ENCODE peak calls at places on chromosomes 13 and 19, in four cellular contexts. One of them, this sample, is unnamed.

GRCh38 chr13:109309625-109310363 is 476.6 kb downstream of the IRS2 start:
- DNase-seq in progenitor cell of endocrine pancreas: no peak
- DNase-seq in foreskin fibroblast: no peak
- DNase-seq in GM13976: no peak
- DNase-seq in this sample: no peak

GRCh38 chr13:53683608-53684007 is 655.0 kb downstream of the OLFM4 start:
- DNase-seq in progenitor cell of endocrine pancreas: no peak
- DNase-seq in foreskin fibroblast: no peak
- DNase-seq in GM13976: no peak
- DNase-seq in this sample: no peak

GRCh38 chr19:883661-884211 is 9.3 kb downstream of the MED16 start:
- DNase-seq in progenitor cell of endocrine pancreas: no peak
- DNase-seq in foreskin fibroblast: no peak
- DNase-seq in GM13976: no peak
- DNase-seq in this sample: no peak

GRCh38 chr13:44739539-44739938 is 163.4 kb upstream of the TSC22D1 start:
- DNase-seq in progenitor cell of endocrine pancreas: no peak
- DNase-seq in foreskin fibroblast: peak; percentile 46
- DNase-seq in GM13976: no peak
- DNase-seq in this sample: no peak

GRCh38 chr19:56071151-56071550 is 49.9 kb downstream of the ZNF787 start:
- DNase-seq in progenitor cell of endocrine pancreas: no peak
- DNase-seq in foreskin fibroblast: no peak
- DNase-seq in GM13976: no peak
- DNase-seq in this sample: no peak

GRCh38 chr13:79810018-79810417 is 329.1 kb downstream of the NDFIP2 start:
- DNase-seq in progenitor cell of endocrine pancreas: no peak
- DNase-seq in foreskin fibroblast: no peak
- DNase-seq in GM13976: no peak
- DNase-seq in this sample: no peak

GRCh38 chr19:12052571-12053169 is at the start of gene ZNF878:
- DNase-seq in progenitor cell of endocrine pancreas: peak; percentile 90
- DNase-seq in foreskin fibroblast: peak; percentile 75
- DNase-seq in GM13976: peak; percentile 88
- DNase-seq in this sample: peak; percentile 92

GRCh38 chr13:20197361-20197834 is 4.7 kb upstream of the GJB2 start:
- DNase-seq in progenitor cell of endocrine pancreas: no peak
- DNase-seq in foreskin fibroblast: no peak
- DNase-seq in GM13976: peak; percentile 63
- DNase-seq in this sample: no peak

GRCh38 chr19:768424-768823 is 17.5 kb downstream of the MISP start:
- DNase-seq in progenitor cell of endocrine pancreas: no peak
- DNase-seq in foreskin fibroblast: peak; percentile 54
- DNase-seq in GM13976: no peak
- DNase-seq in this sample: no peak

GRCh38 chr19:34502582-34503545 is 21.3 kb downstream of the WTIP start:
- DNase-seq in progenitor cell of endocrine pancreas: no peak
- DNase-seq in foreskin fibroblast: peak; percentile 39
- DNase-seq in GM13976: no peak
- DNase-seq in this sample: no peak

GRCh38 chr13:110312669-110313031 is 5.6 kb downstream of the COL4A2 start:
- DNase-seq in progenitor cell of endocrine pancreas: no peak
- DNase-seq in foreskin fibroblast: peak; percentile 84
- DNase-seq in GM13976: no peak
- DNase-seq in this sample: no peak

GRCh38 chr19:4374451-4375163 is 25.7 kb downstream of the SH3GL1 start:
- DNase-seq in progenitor cell of endocrine pancreas: no peak
- DNase-seq in foreskin fibroblast: peak; percentile 98
- DNase-seq in GM13976: no peak
- DNase-seq in this sample: no peak

GRCh38 chr13:100527644-100528043 is 60.9 kb downstream of the GGACT start:
- DNase-seq in progenitor cell of endocrine pancreas: no peak
- DNase-seq in foreskin fibroblast: no peak
- DNase-seq in GM13976: no peak
- DNase-seq in this sample: no peak

GRCh38 chr13:76148926-76149325 is 512.8 kb downstream of the LMO7 start:
- DNase-seq in progenitor cell of endocrine pancreas: no peak
- DNase-seq in foreskin fibroblast: peak; percentile 54
- DNase-seq in GM13976: no peak
- DNase-seq in this sample: no peak

GRCh38 chr19:15297416-15298224 is 34.7 kb downstream of the BRD4 start:
- DNase-seq in progenitor cell of endocrine pancreas: no peak
- DNase-seq in foreskin fibroblast: no peak
- DNase-seq in GM13976: no peak
- DNase-seq in this sample: no peak

GRCh38 chr19:16739546-16739945 is 19.9 kb downstream of the NWD1 start:
- DNase-seq in progenitor cell of endocrine pancreas: no peak
- DNase-seq in foreskin fibroblast: no peak
- DNase-seq in GM13976: no peak
- DNase-seq in this sample: no peak

GRCh38 chr13:100394005-100394695 is 194.4 kb downstream of the GGACT start:
- DNase-seq in progenitor cell of endocrine pancreas: no peak
- DNase-seq in foreskin fibroblast: peak; percentile 93
- DNase-seq in GM13976: peak; percentile 48
- DNase-seq in this sample: no peak

GRCh38 chr19:47509973-47510372 is 4.9 kb downstream of the NAPA start:
- DNase-seq in progenitor cell of endocrine pancreas: no peak
- DNase-seq in foreskin fibroblast: no peak
- DNase-seq in GM13976: no peak
- DNase-seq in this sample: no peak

GRCh38 chr19:19732579-19733501 is at the start of gene ZNF14:
- DNase-seq in progenitor cell of endocrine pancreas: peak; percentile 90
- DNase-seq in foreskin fibroblast: peak; percentile 88
- DNase-seq in GM13976: peak; percentile 99
- DNase-seq in this sample: peak; percentile 88
- TF ChIP-seq CTCF in progenitor cell of endocrine pancreas: peak; percentile 38
- TF ChIP-seq CTCF in foreskin fibroblast: peak; percentile 21
- TF ChIP-seq CTCF in GM13976: peak; percentile 26
- TF ChIP-seq CTCF in this sample: peak; percentile 36

GRCh38 chr13:27783111-27783510 is 9.2 kb upstream of the GSX1 start:
- DNase-seq in progenitor cell of endocrine pancreas: no peak
- DNase-seq in foreskin fibroblast: no peak
- DNase-seq in GM13976: no peak
- DNase-seq in this sample: no peak
- TF ChIP-seq CTCF in progenitor cell of endocrine pancreas: peak; percentile 31
- TF ChIP-seq CTCF in foreskin fibroblast: peak; percentile 11
- TF ChIP-seq CTCF in GM13976: peak; percentile 28
- TF ChIP-seq CTCF in this sample: peak; percentile 46

DNA sequence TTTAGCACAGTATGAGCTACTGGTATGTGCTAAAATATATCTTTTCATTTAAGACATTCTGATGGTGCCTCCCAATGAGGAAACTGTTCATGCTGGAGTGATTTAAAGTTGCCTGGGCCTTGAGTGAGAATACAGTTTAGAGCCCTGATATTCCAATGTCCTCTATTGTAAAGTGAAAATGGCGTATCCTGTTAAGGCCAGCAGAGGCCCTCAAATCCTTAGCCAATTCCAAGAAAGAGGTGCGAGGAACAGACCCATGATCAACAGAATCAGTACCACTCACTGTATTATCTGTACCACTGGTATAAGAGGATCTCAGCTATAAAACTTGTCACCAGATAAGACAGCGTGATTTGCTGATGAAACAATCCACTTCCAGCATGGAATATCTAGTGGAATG is 273.1 kb upstream of the SLITRK5 start:
- DNase-seq in progenitor cell of endocrine pancreas: no peak
- DNase-seq in foreskin fibroblast: no peak
- DNase-seq in GM13976: no peak
- DNase-seq in this sample: no peak
- TF ChIP-seq CTCF in progenitor cell of endocrine pancreas: no peak
- TF ChIP-seq CTCF in foreskin fibroblast: no peak
- TF ChIP-seq CTCF in GM13976: no peak
- TF ChIP-seq CTCF in this sample: no peak

GRCh38 chr13:98142427-98143156 is at the start of gene FARP1:
- DNase-seq in progenitor cell of endocrine pancreas: peak; percentile 91
- DNase-seq in foreskin fibroblast: peak; percentile 67
- DNase-seq in GM13976: peak; percentile 77
- DNase-seq in this sample: peak; percentile 66
- TF ChIP-seq CTCF in progenitor cell of endocrine pancreas: peak; percentile 51
- TF ChIP-seq CTCF in foreskin fibroblast: no peak
- TF ChIP-seq CTCF in GM13976: peak; percentile 38
- TF ChIP-seq CTCF in this sample: peak; percentile 51

DNA sequence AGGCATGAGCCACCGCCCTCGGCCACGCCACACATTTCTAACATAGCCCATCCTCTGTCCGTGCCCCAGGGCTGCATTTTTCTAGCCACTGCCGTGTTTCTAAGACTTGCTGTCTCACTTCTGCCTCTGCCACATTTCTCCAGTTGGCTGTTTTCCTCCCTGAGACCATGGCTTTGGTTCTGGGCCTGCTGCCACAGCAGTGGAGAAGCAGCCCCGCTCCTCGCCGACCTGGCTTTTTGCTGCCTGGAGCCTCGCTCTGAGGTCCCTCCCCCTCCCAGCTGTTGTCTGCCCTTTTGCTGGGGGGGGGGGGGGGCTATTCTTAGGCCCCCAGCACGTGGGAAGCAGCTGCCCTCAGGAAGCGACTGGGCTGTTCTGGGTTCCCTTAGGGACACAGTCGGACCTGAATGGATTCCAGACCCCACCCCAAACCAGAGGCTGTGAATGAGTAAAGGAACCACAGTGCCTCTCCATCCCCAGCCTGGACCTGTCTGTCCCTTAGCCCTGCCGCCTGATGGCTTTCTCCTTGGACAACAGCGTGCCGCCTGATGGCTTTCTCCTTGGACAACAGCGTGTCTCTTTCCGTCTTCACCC is 3.3 kb downstream of the GYS1 start:
- DNase-seq in progenitor cell of endocrine pancreas: no peak
- DNase-seq in foreskin fibroblast: no peak
- DNase-seq in GM13976: no peak
- DNase-seq in this sample: no peak
- TF ChIP-seq CTCF in progenitor cell of endocrine pancreas: no peak
- TF ChIP-seq CTCF in foreskin fibroblast: no peak
- TF ChIP-seq CTCF in GM13976: no peak
- TF ChIP-seq CTCF in this sample: no peak

GRCh38 chr19:49929611-49930482 is 543 bp upstream of the NUP62 start:
- DNase-seq in progenitor cell of endocrine pancreas: peak; percentile 79
- DNase-seq in foreskin fibroblast: peak; percentile 94
- DNase-seq in GM13976: peak; percentile 98
- DNase-seq in this sample: peak; percentile 94
- TF ChIP-seq CTCF in progenitor cell of endocrine pancreas: no peak
- TF ChIP-seq CTCF in foreskin fibroblast: no peak
- TF ChIP-seq CTCF in GM13976: no peak
- TF ChIP-seq CTCF in this sample: peak; percentile 21

DNA sequence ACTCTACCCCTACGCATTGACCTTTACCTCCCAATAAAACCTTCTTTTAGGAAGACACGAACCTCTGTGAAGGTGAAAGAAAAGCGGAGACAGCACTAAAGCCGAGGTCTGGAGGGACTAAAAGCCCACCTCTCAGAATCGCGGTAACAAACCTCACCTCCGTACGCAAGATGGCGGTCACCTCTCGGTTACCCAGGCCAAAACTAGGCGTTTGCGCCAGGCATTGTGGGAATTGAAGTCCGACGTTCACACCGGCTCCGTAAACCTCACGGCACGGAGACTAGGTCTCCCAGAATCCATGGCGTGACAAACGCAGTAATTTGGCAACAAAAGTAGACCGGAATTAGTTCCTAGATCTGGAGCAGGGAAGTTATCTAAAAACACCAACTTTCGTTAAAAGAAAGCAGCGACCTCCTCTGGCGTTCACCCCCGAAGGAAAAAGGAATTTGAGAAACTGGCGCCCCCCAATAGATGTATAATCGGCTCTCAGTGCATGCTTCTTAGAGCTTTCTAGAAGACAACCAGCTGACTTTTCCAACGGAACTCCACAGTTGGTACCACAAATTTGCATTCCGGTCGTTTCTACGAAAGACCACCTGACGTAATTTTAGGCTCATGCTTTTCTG is at the start of gene N4BP2L2:
- DNase-seq in progenitor cell of endocrine pancreas: peak; percentile 76
- DNase-seq in foreskin fibroblast: peak; percentile 97
- DNase-seq in GM13976: peak; percentile 83
- DNase-seq in this sample: peak; percentile 78
- TF ChIP-seq CTCF in progenitor cell of endocrine pancreas: no peak
- TF ChIP-seq CTCF in foreskin fibroblast: peak; percentile 28
- TF ChIP-seq CTCF in GM13976: peak; percentile 23
- TF ChIP-seq CTCF in this sample: peak; percentile 32

GRCh38 chr19:27777242-27777641 is 1435.7 kb downstream of the UQCRFS1 start:
- DNase-seq in progenitor cell of endocrine pancreas: no peak
- DNase-seq in foreskin fibroblast: no peak
- DNase-seq in GM13976: no peak
- DNase-seq in this sample: no peak

GRCh38 chr19:27775395-27775794 is 1437.6 kb downstream of the UQCRFS1 start:
- DNase-seq in progenitor cell of endocrine pancreas: no peak
- DNase-seq in foreskin fibroblast: no peak
- DNase-seq in GM13976: no peak
- DNase-seq in this sample: no peak

GRCh38 chr19:27774827-27775226 is 1438.1 kb downstream of the UQCRFS1 start:
- DNase-seq in progenitor cell of endocrine pancreas: no peak
- DNase-seq in foreskin fibroblast: no peak
- DNase-seq in GM13976: no peak
- DNase-seq in this sample: no peak

GRCh38 chr19:27776524-27776923 is 1436.4 kb downstream of the UQCRFS1 start:
- DNase-seq in progenitor cell of endocrine pancreas: no peak
- DNase-seq in foreskin fibroblast: no peak
- DNase-seq in GM13976: no peak
- DNase-seq in this sample: no peak

DNA sequence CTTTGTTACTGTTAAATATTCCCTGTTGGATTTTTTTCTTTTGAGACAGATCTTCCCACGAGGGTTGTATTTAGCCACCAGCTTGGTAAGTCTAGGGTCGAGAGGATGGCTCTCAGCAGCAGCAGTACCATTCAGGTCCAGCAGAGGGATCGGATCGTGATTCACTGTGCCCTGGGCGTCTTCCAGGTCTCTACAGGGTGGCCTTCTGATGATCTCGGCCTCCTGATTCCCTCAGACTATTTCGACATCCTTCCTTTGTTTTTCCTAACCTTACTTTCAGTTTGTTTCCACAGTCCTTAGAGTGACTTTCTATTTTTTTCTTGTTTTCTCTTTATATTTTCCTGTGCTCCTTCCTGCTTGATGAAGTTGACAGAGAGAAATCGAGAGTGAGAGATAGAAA is 1436.9 kb downstream of the UQCRFS1 start:
- DNase-seq in progenitor cell of endocrine pancreas: no peak
- DNase-seq in foreskin fibroblast: peak; percentile 17
- DNase-seq in GM13976: no peak
- DNase-seq in this sample: no peak
- TF ChIP-seq CTCF in progenitor cell of endocrine pancreas: no peak
- TF ChIP-seq CTCF in foreskin fibroblast: peak; percentile 8
- TF ChIP-seq CTCF in GM13976: no peak
- TF ChIP-seq CTCF in this sample: peak; percentile 37

GRCh38 chr19:19214892-19215291 is 3.1 kb downstream of the NCAN start:
- DNase-seq in progenitor cell of endocrine pancreas: peak; percentile 86
- DNase-seq in foreskin fibroblast: peak; percentile 14
- DNase-seq in GM13976: peak; percentile 69
- DNase-seq in this sample: peak; percentile 88
- TF ChIP-seq CTCF in progenitor cell of endocrine pancreas: no peak
- TF ChIP-seq CTCF in foreskin fibroblast: no peak
- TF ChIP-seq CTCF in GM13976: no peak
- TF ChIP-seq CTCF in this sample: no peak

This sample was measured in neural crest cell.